ENCODE peak calls at places on chromosomes 2 and 18, in nine cellular contexts. J is HCT116, U is tibial nerve, I is upper lobe of left lung, L is ovary, V is transverse colon, D is adrenal gland, A is body of pancreas, N is sigmoid colon. X is an unnamed sample. For H3K36me3, the result is how much of the 10 kb centered on the place peaks cover.

GRCh38 chr2:122643725-122644329 is 888.4 kb downstream of the TSN start:
- DNase-seq in J (no peak), U (no peak), I (no peak), L (no peak), V (no peak), D (peak), A (peak), N (no peak), X (no peak)

GRCh38 chr2:31365348-31365747 is 49.2 kb downstream of the XDH start:
- DNase-seq in J (no peak), U (no peak), I (no peak), L (no peak), V (no peak), D (no peak), A (no peak), N (no peak), X (no peak)

GRCh38 chr2:67876176-67876575 is 186.6 kb downstream of the C1D start:
- DNase-seq in J (no peak), U (no peak), I (no peak), L (no peak), V (no peak), D (no peak), A (no peak), N (no peak), X (no peak)

GRCh38 chr2:143778981-143779380 is 649.8 kb downstream of the ARHGAP15 start:
- DNase-seq in J (no peak), U (no peak), I (no peak), L (no peak), V (no peak), D (no peak), A (no peak), N (no peak), X (no peak)

GRCh38 chr2:199463708-199464613 is 6.2 kb upstream of the SATB2 start:
- DNase-seq in J (no peak), U (no peak), I (no peak), L (no peak), V (peak), D (no peak), A (no peak), N (no peak), X (peak)

GRCh38 chr2:237696471-237696870 is 69.1 kb downstream of the LRRFIP1 start:
- DNase-seq in J (no peak), U (no peak), I (no peak), L (no peak), V (no peak), D (peak), A (no peak), N (no peak), X (peak)

GRCh38 chr2:17518212-17519154 is at the start of gene RAD51AP2:
- DNase-seq in J (peak), U (peak), I (peak), L (peak), V (peak), D (peak), A (peak), N (peak), X (peak)

GRCh38 chr2:10844083-10844482 is 31.5 kb upstream of the PDIA6 start:
- DNase-seq in J (no peak), U (no peak), I (peak), L (peak), V (peak), D (peak), A (peak), N (peak), X (peak)

GRCh38 chr18:8389391-8390340 is 219.6 kb upstream of the RAB12 start:
- DNase-seq in J (peak), U (peak), I (peak), L (peak), V (peak), D (peak), A (peak), N (peak), X (no peak)

GRCh38 chr2:206328979-206329378 is 54.5 kb downstream of the ZDBF2 start:
- DNase-seq in J (no peak), U (no peak), I (no peak), L (no peak), V (no peak), D (no peak), A (no peak), N (no peak), X (no peak)

GRCh38 chr18:77207540-77207939 is 42.1 kb upstream of the GALR1 start:
- DNase-seq in J (peak), U (no peak), I (peak), L (peak), V (peak), D (peak), A (peak), N (peak), X (no peak)

GRCh38 chr2:171098607-171099006 is 62.1 kb downstream of the TLK1 start:
- DNase-seq in J (no peak), U (no peak), I (no peak), L (no peak), V (no peak), D (no peak), A (no peak), N (no peak), X (no peak)

GRCh38 chr18:5466256-5466655 is 77.5 kb downstream of the EPB41L3 start:
- DNase-seq in J (no peak), U (no peak), I (no peak), L (no peak), V (no peak), D (peak), A (no peak), N (no peak), X (no peak)

GRCh38 chr2:47725808-47726207 is 57.1 kb upstream of the MSH6 start:
- DNase-seq in J (no peak), U (no peak), I (no peak), L (no peak), V (no peak), D (peak), A (no peak), N (no peak), X (no peak)

GRCh38 chr2:233445152-233445830 is 91.0 kb downstream of the DGKD start:
- DNase-seq in J (no peak), U (no peak), I (no peak), L (peak), V (peak), D (no peak), A (no peak), N (peak), X (no peak)

GRCh38 chr18:32139835-32140283 is 48.2 kb downstream of the RNF138 start:
- DNase-seq in J (no peak), U (no peak), I (no peak), L (no peak), V (no peak), D (no peak), A (no peak), N (no peak), X (no peak)

GRCh38 chr18:61496374-61496773 is 163.1 kb downstream of the CDH20 start:
- DNase-seq in J (no peak), U (no peak), I (no peak), L (no peak), V (no peak), D (no peak), A (no peak), N (no peak), X (no peak)

GRCh38 chr2:8678731-8679566 is 2.9 kb upstream of the ID2 start:
- DNase-seq in J (peak), U (peak), I (peak), L (peak), V (peak), D (peak), A (peak), N (peak), X (peak)

GRCh38 chr2:211175956-211176355 is 619.6 kb downstream of the CPS1 start:
- DNase-seq in J (no peak), U (no peak), I (no peak), L (no peak), V (no peak), D (no peak), A (no peak), N (no peak), X (no peak)

GRCh38 chr2:52931660-52932059 is 835.9 kb upstream of the CHAC2 start:
- DNase-seq in J (no peak), U (no peak), I (no peak), L (no peak), V (no peak), D (no peak), A (no peak), N (no peak), X (no peak)

GRCh38 chr2:196902828-196903227 is 23.7 kb downstream of the PGAP1 start:
- DNase-seq in J (no peak), U (no peak), I (no peak), L (no peak), V (no peak), D (no peak), A (no peak), N (no peak), X (no peak)

GRCh38 chr2:121539722-121540469 is 9.2 kb downstream of the RNU4ATAC start:
- DNase-seq in J (no peak), U (no peak), I (no peak), L (no peak), V (no peak), D (no peak), A (no peak), N (no peak), X (no peak)

GRCh38 chr2:44479127-44479887 is 117.6 kb downstream of the CAMKMT start:
- DNase-seq in J (peak), U (no peak), I (no peak), L (no peak), V (peak), D (peak), A (peak), N (no peak), X (peak)

GRCh38 chr2:170878061-170878460 is 51.0 kb upstream of the GORASP2 start:
- DNase-seq in J (no peak), U (no peak), I (no peak), L (no peak), V (no peak), D (no peak), A (no peak), N (no peak), X (no peak)

GRCh38 chr2:113920996-113921395 is 31.1 kb downstream of the ACTR3 start:
- DNase-seq in J (no peak), U (no peak), I (no peak), L (no peak), V (no peak), D (no peak), A (no peak), N (no peak), X (no peak)

GRCh38 chr2:122683018-122683417 is 927.6 kb downstream of the TSN start:
- DNase-seq in J (no peak), U (no peak), I (no peak), L (no peak), V (no peak), D (no peak), A (no peak), N (no peak), X (no peak)

GRCh38 chr18:7663305-7664023 is 96.3 kb downstream of the PTPRM start:
- DNase-seq in J (no peak), U (no peak), I (no peak), L (no peak), V (no peak), D (no peak), A (no peak), N (no peak), X (no peak)

GRCh38 chr2:139805378-139805777 is 1025.2 kb upstream of the NXPH2 start:
- DNase-seq in J (no peak), U (no peak), I (no peak), L (no peak), V (no peak), D (no peak), A (no peak), N (no peak), X (no peak)

GRCh38 chr2:197838036-197838435 is 33.6 kb downstream of the PLCL1 start:
- DNase-seq in J (no peak), U (no peak), I (peak), L (no peak), V (no peak), D (no peak), A (no peak), N (no peak), X (no peak)

GRCh38 chr2:182716665-182716990 is 571 bp downstream of the DNAJC10 start:
- DNase-seq in J (no peak), U (no peak), I (peak), L (no peak), V (peak), D (no peak), A (peak), N (no peak), X (no peak)

GRCh38 chr2:1309507-1309906 is 103.8 kb upstream of the TPO start:
- DNase-seq in J (no peak), U (no peak), I (no peak), L (no peak), V (no peak), D (no peak), A (no peak), N (no peak), X (no peak)

GRCh38 chr2:239716009-239716408 is 309.1 kb downstream of the NDUFA10 start:
- DNase-seq in J (no peak), U (no peak), I (no peak), L (no peak), V (no peak), D (no peak), A (no peak), N (no peak), X (no peak)

GRCh38 chr2:239717319-239717675 is 307.8 kb downstream of the NDUFA10 start:
- DNase-seq in J (no peak), U (no peak), I (no peak), L (peak), V (no peak), D (peak), A (no peak), N (no peak), X (no peak)

GRCh38 chr2:239716536-239717318 is 308.4 kb downstream of the NDUFA10 start:
- DNase-seq in J (no peak), U (peak), I (no peak), L (peak), V (no peak), D (peak), A (no peak), N (peak), X (peak)

GRCh38 chr2:239715606-239716005 is 309.5 kb downstream of the NDUFA10 start:
- DNase-seq in J (no peak), U (no peak), I (no peak), L (peak), V (no peak), D (peak), A (no peak), N (no peak), X (no peak)

DNA sequence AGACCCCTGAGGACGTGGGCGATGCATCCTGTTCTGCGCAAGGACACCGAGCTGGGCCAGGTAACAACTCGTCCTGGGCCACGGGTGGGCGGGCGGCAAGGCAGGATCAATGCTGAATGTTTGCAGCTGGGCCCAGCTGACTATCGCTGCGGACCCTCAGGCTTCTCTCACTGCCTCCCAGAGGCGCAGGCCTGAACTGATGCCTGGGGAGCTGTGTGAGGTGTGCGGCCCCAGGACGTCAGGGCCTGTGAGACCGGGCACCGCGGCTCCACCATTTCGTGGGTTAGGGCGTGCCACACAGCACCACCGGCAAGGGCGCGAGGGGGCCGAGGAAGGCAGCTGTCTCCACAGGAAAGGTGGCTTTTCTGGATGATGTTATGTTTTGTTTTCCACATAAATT is 307.4 kb downstream of the NDUFA10 start:
- DNase-seq in J (no peak), U (no peak), I (no peak), L (peak), V (no peak), D (no peak), A (no peak), N (peak), X (peak)
- TF ChIP-seq CTCF in J (no peak), U (no peak), I (no peak), L (no peak), V (no peak), D (no peak), A (no peak), N (no peak), X (no peak)

GRCh38 chr2:241595600-241596140 is 37.1 kb downstream of the BOK start:
- DNase-seq in J (no peak), U (no peak), I (no peak), L (no peak), V (no peak), D (no peak), A (no peak), N (no peak), X (no peak)

GRCh38 chr2:241598487-241598886 is 38.5 kb downstream of the THAP4 start:
- DNase-seq in J (peak), U (no peak), I (peak), L (peak), V (no peak), D (no peak), A (peak), N (no peak), X (no peak)

GRCh38 chr2:241601841-241602240 is 35.1 kb downstream of the THAP4 start:
- DNase-seq in J (no peak), U (no peak), I (no peak), L (peak), V (no peak), D (no peak), A (no peak), N (no peak), X (no peak)

GRCh38 chr2:241597561-241597960 is 39.0 kb downstream of the BOK start:
- DNase-seq in J (no peak), U (no peak), I (no peak), L (peak), V (no peak), D (no peak), A (no peak), N (no peak), X (no peak)

DNA sequence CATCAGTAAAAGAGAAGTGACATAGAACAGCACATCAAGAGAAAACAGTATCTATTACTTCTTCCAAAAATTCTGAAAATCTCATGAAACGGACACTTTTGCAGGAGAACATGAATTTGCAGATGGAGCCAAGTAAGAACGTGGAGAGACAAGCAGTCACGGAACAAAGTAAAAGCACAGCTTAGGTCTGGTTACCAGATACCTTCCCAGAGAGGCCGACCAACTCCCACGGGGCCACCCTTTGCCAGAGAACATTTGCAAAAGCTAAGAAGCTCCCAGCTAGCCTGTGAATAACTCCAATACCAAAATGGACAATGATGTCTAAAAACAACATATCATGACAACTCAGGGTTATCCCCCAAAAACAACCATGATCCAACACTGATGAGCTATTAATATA is 38.9 kb downstream of the THAP4 start:
- DNase-seq in J (no peak), U (no peak), I (no peak), L (peak), V (no peak), D (no peak), A (no peak), N (no peak), X (no peak)
- H3K36me3 ChIP-seq in J (under half), U (under half), I (under half), L (under half), V (under half), D (under half), A (under half), N (half or more), X (half or more)

GRCh38 chr2:105399207-105399861 is 483 bp upstream of the FHL2 start:
- DNase-seq in J (no peak), U (no peak), I (no peak), L (peak), V (no peak), D (peak), A (no peak), N (no peak), X (no peak)

GRCh38 chr2:105398522-105399206 is at the start of gene FHL2:
- DNase-seq in J (peak), U (peak), I (peak), L (peak), V (peak), D (peak), A (peak), N (peak), X (peak)

GRCh38 chr2:105397025-105397722 is 1.7 kb downstream of the FHL2 start:
- DNase-seq in J (peak), U (no peak), I (no peak), L (no peak), V (peak), D (peak), A (no peak), N (no peak), X (no peak)

GRCh38 chr2:105396254-105397024 is 2.4 kb downstream of the FHL2 start:
- DNase-seq in J (peak), U (peak), I (no peak), L (no peak), V (peak), D (peak), A (no peak), N (peak), X (peak)

DNA sequence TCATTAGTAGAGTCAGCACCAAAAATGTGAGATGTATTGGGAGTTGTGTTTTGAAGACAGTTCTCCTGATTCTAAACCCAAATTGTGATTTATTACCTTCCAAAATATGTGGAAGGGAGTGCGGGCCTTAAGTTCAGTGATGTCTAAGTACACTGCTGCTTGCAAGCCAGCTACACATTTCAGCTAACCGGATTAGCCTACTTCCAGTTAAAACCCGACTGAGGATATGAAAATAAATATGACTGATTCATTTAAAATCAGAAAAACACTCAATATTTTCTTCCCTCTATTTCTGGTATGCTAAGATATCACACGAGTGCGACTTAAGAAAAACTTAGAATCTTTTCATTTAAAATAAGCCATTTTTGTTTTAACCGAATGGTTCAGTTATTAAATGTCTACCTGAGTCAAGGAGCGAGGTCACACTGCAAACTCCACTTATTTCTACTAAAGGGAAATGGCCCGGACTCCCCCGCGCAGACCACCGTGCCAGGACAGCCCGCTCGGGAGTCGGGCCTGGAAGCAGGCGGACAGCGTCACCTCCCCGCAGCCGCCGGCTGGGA is 811 bp downstream of the FHL2 start:
- DNase-seq in J (no peak), U (no peak), I (no peak), L (no peak), V (no peak), D (peak), A (no peak), N (no peak), X (no peak)
- TF ChIP-seq POLR2A in J (no peak), U (no peak), I (no peak), L (no peak), V (no peak), D (no peak), A (no peak), N (no peak), X (no peak)

DNA sequence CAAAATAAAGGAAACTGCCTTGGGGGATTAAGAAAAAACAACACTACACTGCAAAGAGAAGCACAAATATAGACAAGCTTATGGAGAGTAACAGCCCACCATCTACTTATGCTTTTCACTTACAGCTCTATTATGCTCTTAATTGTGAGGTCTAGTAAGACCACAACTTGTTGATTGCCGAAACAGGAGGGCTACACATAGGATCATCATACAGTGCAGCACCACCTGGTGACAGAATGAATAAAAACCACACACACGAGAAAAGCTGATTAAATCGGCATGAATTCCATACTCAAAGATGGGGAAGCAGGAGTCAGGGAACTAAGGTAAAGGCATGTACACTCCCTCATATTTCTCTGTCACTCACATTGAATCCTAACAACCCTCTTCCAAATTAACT is 259.2 kb downstream of the IKZF2 start:
- DNase-seq in J (peak), U (no peak), I (no peak), L (no peak), V (no peak), D (no peak), A (peak), N (no peak), X (no peak)
- TF ChIP-seq CTCF in J (peak), U (peak), I (no peak), L (no peak), V (no peak), D (peak), A (no peak), N (no peak), X (no peak)

GRCh38 chr2:202883987-202884675 is 12.6 kb upstream of the ICA1L start:
- DNase-seq in J (no peak), U (no peak), I (no peak), L (no peak), V (no peak), D (no peak), A (no peak), N (no peak), X (no peak)
- H3K36me3 ChIP-seq in J (under half), U (under half), I (under half), L (under half), V (under half), D (under half), A (under half), N (half or more), X (half or more)